ENCODE peak calls at places on chromosomes 3 and 15, in eight cellular contexts. S is CD4-positive, CD25-positive, alpha-beta regulatory T cell; N is stimulated activated CD4-positive, alpha-beta T cell treated with anti-CD3 and anti-CD28 coated beads, Interleukin-4, amount 100 ng/mL, for 48 hours; J is Daoy; X is fibroblast of mammary gland; I is EH; Y is iPS-NIHi11; R is activated T-cell treated with anti-CD3 and anti-CD28 coated beads for 24 hours. O is an unnamed sample.

GRCh38 chr3:128841926-128842920 is 37.2 kb upstream of the ACAD9 start:
- DNase-seq in S (no peak), N (no peak), J (no peak), X (no peak), I (no peak), Y (no peak), R (no peak), O (no peak)

GRCh38 chr3:84601303-84601702 is 357.5 kb upstream of the CADM2 start:
- DNase-seq in S (no peak), N (no peak), J (no peak), X (no peak), I (no peak), Y (peak), R (no peak), O (no peak)

GRCh38 chr3:152430223-152431002 is 161.7 kb downstream of the MBNL1 start:
- DNase-seq in S (no peak), N (no peak), J (no peak), X (no peak), I (peak), Y (no peak), R (no peak), O (no peak)

GRCh38 chr3:43152649-43153048 is 46.8 kb upstream of the POMGNT2 start:
- DNase-seq in S (no peak), N (no peak), J (no peak), X (peak), I (no peak), Y (no peak), R (no peak), O (no peak)

GRCh38 chr3:176867681-176868663 is 329.3 kb downstream of the TBL1XR1 start:
- DNase-seq in S (no peak), N (no peak), J (no peak), X (no peak), I (no peak), Y (no peak), R (no peak), O (no peak)

GRCh38 chr3:183189641-183190040 is 27.1 kb upstream of the LAMP3 start:
- DNase-seq in S (no peak), N (no peak), J (peak), X (no peak), I (peak), Y (no peak), R (no peak), O (no peak)

GRCh38 chr15:44438402-44438801 is 11.0 kb downstream of the CTDSPL2 start:
- DNase-seq in S (no peak), N (no peak), J (no peak), X (no peak), I (no peak), Y (no peak), R (no peak), O (no peak)

GRCh38 chr3:38173834-38174418 is 8.6 kb downstream of the OXSR1 start:
- DNase-seq in S (no peak), N (no peak), J (no peak), X (no peak), I (no peak), Y (no peak), R (no peak), O (no peak)

GRCh38 chr3:13022348-13023250 is 50.6 kb downstream of the IQSEC1 start:
- DNase-seq in S (no peak), N (no peak), J (peak), X (peak), I (peak), Y (peak), R (no peak), O (no peak)

GRCh38 chr3:186828340-186828739 is 14.2 kb upstream of the ADIPOQ start:
- DNase-seq in S (no peak), N (no peak), J (no peak), X (no peak), I (no peak), Y (no peak), R (no peak), O (no peak)

O was measured in HCT116.